ENCODE peak calls at places on chromosomes 1 and 21, in ten cellular contexts. A, E, Z, O, H, G, P, X, D and R are unnamed samples.

GRCh38 chr1:44606701-44607281 is 67.5 kb downstream of the TMEM53 start:
- DNase-seq in A (no peak), E (no peak), Z (no peak), O (no peak), H (no peak), G (no peak), P (no peak), X (no peak), D (no peak), R (no peak)

GRCh38 chr21:34795152-34796141 is 126.7 kb downstream of the CLIC6 start:
- DNase-seq in A (no peak), E (peak), Z (no peak), O (no peak), H (no peak), G (no peak), P (peak), X (no peak), D (no peak), R (no peak)

GRCh38 chr1:45752441-45753052 is 2.1 kb upstream of the IPP start:
- DNase-seq in A (no peak), E (peak), Z (no peak), O (peak), H (no peak), G (no peak), P (no peak), X (peak), D (no peak), R (no peak)

GRCh38 chr1:22815421-22816062 is 104.9 kb downstream of the EPHB2 start:
- DNase-seq in A (no peak), E (no peak), Z (no peak), O (no peak), H (no peak), G (no peak), P (no peak), X (no peak), D (no peak), R (no peak)

GRCh38 chr1:101075926-101076325 is 50.3 kb upstream of the DPH5 start:
- DNase-seq in A (no peak), E (peak), Z (no peak), O (no peak), H (no peak), G (no peak), P (no peak), X (no peak), D (no peak), R (no peak)

GRCh38 chr1:69077633-69078032 is 490.1 kb upstream of the LRRC7 start:
- DNase-seq in A (no peak), E (no peak), Z (no peak), O (no peak), H (no peak), G (no peak), P (no peak), X (no peak), D (no peak), R (no peak)

GRCh38 chr1:232911027-232911599 is 39.3 kb upstream of the NTPCR start:
- DNase-seq in A (no peak), E (no peak), Z (no peak), O (no peak), H (no peak), G (peak), P (no peak), X (no peak), D (no peak), R (no peak)

GRCh38 chr1:234533034-234533571 is 54.1 kb upstream of the TARBP1 start:
- DNase-seq in A (no peak), E (peak), Z (no peak), O (no peak), H (no peak), G (no peak), P (peak), X (peak), D (no peak), R (peak)

GRCh38 chr21:42291003-42291750 is 24.0 kb downstream of the TFF3 start:
- DNase-seq in A (no peak), E (no peak), Z (no peak), O (no peak), H (no peak), G (no peak), P (no peak), X (no peak), D (no peak), R (no peak)

GRCh38 chr1:41496080-41497055 is 11.9 kb upstream of the EDN2 start:
- DNase-seq in A (no peak), E (peak), Z (no peak), O (peak), H (peak), G (no peak), P (peak), X (peak), D (peak), R (peak)

DNA sequence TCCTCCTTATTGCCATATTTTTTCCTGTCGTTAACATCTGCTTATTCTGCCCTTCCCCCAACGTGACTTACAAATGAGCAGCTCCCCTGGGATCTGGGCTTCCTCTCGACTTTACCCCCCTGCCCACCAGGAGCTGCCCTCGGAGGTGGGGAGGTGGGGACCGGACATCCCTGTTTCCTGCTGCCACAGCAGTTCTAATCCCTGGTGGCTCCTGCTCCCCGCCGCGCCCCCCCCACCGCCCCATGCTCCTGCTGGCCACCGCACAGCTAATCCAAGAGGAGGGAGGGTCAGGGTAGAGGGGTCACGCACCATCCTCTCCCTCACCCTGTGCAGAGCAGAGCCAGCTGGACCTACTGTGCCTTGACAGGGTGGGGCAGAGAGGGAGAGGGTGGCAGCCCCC is 4.4 kb upstream of the SLC27A3 start:
- DNase-seq in A (no peak), E (no peak), Z (peak), O (no peak), H (no peak), G (no peak), P (peak), X (no peak), D (no peak), R (no peak)
- H3K4me3 ChIP-seq in A (no peak), E (no peak), Z (no peak), O (no peak), H (no peak), G (no peak), P (no peak), X (no peak), D (no peak), R (no peak)

GRCh38 chr1:151386002-151386401 is 13.4 kb upstream of the PSMB4 start:
- DNase-seq in A (no peak), E (no peak), Z (no peak), O (no peak), H (no peak), G (no peak), P (no peak), X (no peak), D (no peak), R (no peak)
- H3K27ac ChIP-seq in A (no peak), E (no peak), Z (no peak), O (no peak), H (no peak), G (no peak), P (no peak), X (no peak), D (no peak), R (no peak)

DNA sequence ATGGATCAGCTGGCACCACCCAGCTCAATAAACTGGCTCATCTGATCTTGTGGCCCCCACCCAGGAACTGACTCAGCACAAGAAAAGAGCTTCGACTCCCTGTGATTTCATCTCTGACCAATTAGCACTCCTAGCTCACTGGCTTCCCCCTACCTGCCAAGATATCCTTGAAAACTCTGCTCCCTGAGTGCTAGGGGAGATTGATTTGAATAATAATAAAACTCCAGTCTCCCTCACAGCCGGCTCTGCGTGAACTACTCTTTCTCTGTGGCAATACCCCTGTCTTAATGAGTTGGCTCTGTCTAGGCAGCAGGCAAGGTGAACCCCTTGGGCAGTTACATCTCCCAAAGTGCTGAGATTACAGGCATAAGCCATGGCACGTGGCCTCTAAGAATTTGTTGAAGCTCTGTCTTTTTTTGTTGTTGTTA is 11.8 kb upstream of the RHBDL2 start:
- DNase-seq in A (no peak), E (no peak), Z (no peak), O (no peak), H (no peak), G (no peak), P (no peak), X (no peak), D (no peak), R (no peak)
- H3K4me3 ChIP-seq in A (no peak), E (no peak), Z (no peak), O (no peak), H (no peak), G (no peak), P (no peak), X (no peak), D (no peak), R (no peak)

DNA sequence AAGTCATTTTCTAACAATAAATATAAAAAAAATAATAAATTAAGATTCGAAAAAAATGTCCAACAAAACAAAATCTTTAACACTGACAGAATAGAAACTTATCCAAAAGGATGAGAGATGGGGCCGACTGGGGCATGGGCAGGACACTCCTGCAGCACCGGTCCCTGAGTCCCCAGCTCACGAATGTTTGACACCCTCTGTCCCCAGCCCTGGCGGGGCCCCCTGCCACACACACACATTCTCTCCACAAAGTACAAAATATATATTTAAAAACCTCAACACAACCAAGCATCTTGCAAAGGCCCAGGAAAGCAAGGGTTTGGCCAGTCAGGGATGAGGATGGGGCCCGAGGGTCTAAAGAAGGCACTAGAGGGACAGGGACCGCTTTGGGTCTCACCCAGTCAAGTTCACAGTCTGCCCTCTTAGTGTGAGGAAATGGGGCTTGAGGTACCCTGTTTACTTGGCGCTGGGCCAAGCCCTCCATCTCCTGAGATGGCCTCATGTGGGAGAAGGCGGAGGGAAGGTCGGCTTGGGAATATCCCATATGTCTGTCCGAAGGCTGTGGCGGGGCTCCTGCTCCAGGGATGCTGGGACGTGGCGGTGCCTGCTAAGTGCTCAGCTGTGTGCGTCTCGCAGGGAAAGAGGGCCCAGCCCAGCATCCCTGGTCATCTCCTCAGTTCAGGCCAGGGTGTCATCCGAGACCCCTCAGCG is 31.3 kb downstream of the EPHA2 start:
- DNase-seq in A (no peak), E (no peak), Z (no peak), O (no peak), H (no peak), G (no peak), P (no peak), X (no peak), D (no peak), R (no peak)
- H3K27ac ChIP-seq in A (no peak), E (no peak), Z (no peak), O (no peak), H (no peak), G (no peak), P (no peak), X (peak), D (no peak), R (no peak)

GRCh38 chr1:207812778-207813512 is 61.1 kb downstream of the CD46 start:
- DNase-seq in A (no peak), E (no peak), Z (no peak), O (no peak), H (no peak), G (no peak), P (no peak), X (no peak), D (no peak), R (no peak)

GRCh38 chr1:207814469-207814868 is 62.6 kb downstream of the CD46 start:
- DNase-seq in A (no peak), E (no peak), Z (no peak), O (no peak), H (no peak), G (no peak), P (no peak), X (no peak), D (no peak), R (no peak)

GRCh38 chr1:207813513-207813881 is 61.6 kb downstream of the CD46 start:
- DNase-seq in A (no peak), E (no peak), Z (no peak), O (no peak), H (no peak), G (no peak), P (no peak), X (no peak), D (no peak), R (no peak)

GRCh38 chr1:207815466-207815865 is 63.6 kb downstream of the CD46 start:
- DNase-seq in A (no peak), E (no peak), Z (no peak), O (no peak), H (no peak), G (no peak), P (no peak), X (no peak), D (no peak), R (no peak)

DNA sequence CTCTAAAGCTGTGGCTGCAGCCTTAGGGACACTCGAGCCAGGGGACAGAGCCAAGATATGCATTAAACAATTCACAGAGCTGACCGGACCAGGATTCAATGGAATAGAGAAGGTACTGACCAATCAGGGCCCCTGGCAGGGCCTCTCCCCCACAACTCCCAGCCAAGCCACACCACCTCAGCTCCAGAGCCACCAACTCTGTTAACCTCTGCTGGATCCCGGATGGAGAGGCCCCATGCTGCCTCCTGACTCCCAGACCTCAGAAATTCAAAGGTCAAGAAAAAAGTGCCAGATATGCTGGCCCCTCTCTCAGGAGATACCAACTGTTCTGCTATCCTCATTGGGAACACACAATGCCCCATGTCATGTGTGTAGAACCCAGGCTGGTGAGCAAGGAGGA is 62.1 kb downstream of the CD46 start:
- DNase-seq in A (no peak), E (no peak), Z (no peak), O (no peak), H (no peak), G (no peak), P (no peak), X (no peak), D (no peak), R (no peak)
- H3K4me3 ChIP-seq in A (no peak), E (no peak), Z (no peak), O (no peak), H (no peak), G (no peak), P (no peak), X (no peak), D (no peak), R (no peak)

DNA sequence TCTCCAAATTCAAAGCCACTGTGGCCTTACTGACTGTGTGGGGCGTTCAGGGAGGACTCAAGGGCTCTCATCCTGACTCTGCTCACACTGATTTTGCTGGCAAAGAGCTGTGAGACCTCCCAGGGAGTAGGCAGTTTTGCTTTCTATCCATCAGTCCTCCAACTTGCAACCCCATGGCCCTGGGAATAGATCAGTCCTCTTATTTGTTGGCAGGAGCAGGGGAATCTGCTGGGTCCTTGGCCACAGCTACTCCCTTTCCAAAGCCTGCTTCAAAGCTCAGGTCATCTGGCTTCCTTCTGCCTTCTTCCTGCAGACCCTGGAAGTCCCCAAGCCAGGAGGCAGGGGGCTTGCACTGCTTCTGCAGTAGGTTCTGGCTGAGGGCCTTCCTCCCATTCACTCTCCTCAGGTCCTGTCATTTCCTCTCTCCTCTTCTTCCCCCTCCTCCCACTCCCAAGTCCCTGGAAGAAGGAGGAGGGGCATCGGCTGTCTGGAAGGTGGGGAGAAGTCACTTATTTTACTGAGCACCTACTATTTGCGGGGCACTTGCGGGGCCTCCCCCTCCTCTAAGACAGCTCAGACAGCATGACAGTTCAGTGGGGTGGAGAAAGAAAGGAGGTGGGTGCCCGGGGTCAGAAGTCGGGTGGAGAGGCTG is 835 bp upstream of the NAV1 start:
- DNase-seq in A (no peak), E (no peak), Z (no peak), O (no peak), H (no peak), G (no peak), P (peak), X (no peak), D (no peak), R (no peak)
- H3K27ac ChIP-seq in A (no peak), E (peak), Z (no peak), O (no peak), H (peak), G (no peak), P (peak), X (no peak), D (no peak), R (no peak)

GRCh38 chr1:162070094-162070748 is 730 bp downstream of the NOS1AP start:
- DNase-seq in A (no peak), E (no peak), Z (no peak), O (no peak), H (peak), G (no peak), P (no peak), X (peak), D (peak), R (no peak)

GRCh38 chr1:162075862-162076261 is 6.4 kb downstream of the NOS1AP start:
- DNase-seq in A (no peak), E (no peak), Z (no peak), O (no peak), H (no peak), G (no peak), P (no peak), X (peak), D (no peak), R (no peak)

GRCh38 chr1:162074548-162074947 is 5.1 kb downstream of the NOS1AP start:
- DNase-seq in A (no peak), E (no peak), Z (no peak), O (no peak), H (no peak), G (no peak), P (no peak), X (peak), D (no peak), R (no peak)

GRCh38 chr1:162070825-162071224 is 1.3 kb downstream of the NOS1AP start:
- DNase-seq in A (no peak), E (no peak), Z (no peak), O (no peak), H (no peak), G (no peak), P (peak), X (no peak), D (no peak), R (no peak)

GRCh38 chr1:162072770-162073169 is 3.3 kb downstream of the NOS1AP start:
- DNase-seq in A (no peak), E (no peak), Z (no peak), O (no peak), H (no peak), G (no peak), P (peak), X (no peak), D (no peak), R (no peak)
- H3K4me3 ChIP-seq in A (no peak), E (no peak), Z (no peak), O (no peak), H (no peak), G (no peak), P (no peak), X (peak), D (no peak), R (no peak)

DNA sequence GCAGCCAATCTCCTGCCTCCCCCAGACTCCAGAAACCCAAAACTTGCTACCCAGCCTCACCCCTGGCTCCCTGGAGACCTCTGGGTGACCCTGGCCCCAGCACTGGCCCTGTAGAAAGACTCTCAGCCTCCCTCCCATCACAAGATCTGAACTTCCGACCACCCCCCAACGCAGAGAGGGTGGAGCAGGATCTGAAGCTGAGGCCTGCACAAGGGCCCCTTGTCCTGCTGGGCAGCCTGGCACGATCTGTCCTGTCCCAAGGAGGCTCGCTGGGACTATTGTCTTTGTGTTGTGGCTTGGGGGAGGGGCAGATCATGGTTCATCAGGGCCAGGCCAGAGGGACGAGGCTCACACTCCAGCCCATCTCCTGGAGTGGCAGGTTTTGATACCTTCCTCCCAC is 20.0 kb downstream of the PHLDA3 start:
- DNase-seq in A (no peak), E (no peak), Z (no peak), O (no peak), H (no peak), G (no peak), P (no peak), X (no peak), D (no peak), R (no peak)
- H3K27ac ChIP-seq in A (no peak), E (no peak), Z (peak), O (no peak), H (no peak), G (no peak), P (no peak), X (peak), D (peak), R (no peak)

GRCh38 chr1:198681831-198682756 is 43.3 kb downstream of the PTPRC start:
- DNase-seq in A (peak), E (peak), Z (peak), O (peak), H (peak), G (peak), P (peak), X (peak), D (peak), R (peak)
- H3K4me3 ChIP-seq in A (peak), E (no peak), Z (peak), O (no peak), H (no peak), G (peak), P (peak), X (peak), D (peak), R (peak)